ENCODE peak calls at places on chromosomes 16 and 17, in six cellular contexts. One of them, this sample, is unnamed.

GRCh38 chr16:23355106-23355670 is 53.1 kb downstream of the SCNN1B start:
- DNase-seq in omental fat pad: no peak
- DNase-seq in progenitor cell of endocrine pancreas: no peak
- DNase-seq in retinal pigment epithelial cell: no peak
- DNase-seq in CD8-positive, alpha-beta T cell: no peak
- DNase-seq in K562: no peak
- DNase-seq in this sample: no peak

GRCh38 chr16:67648088-67648763 is 3.3 kb downstream of the CARMIL2 start:
- DNase-seq in CD8-positive, alpha-beta T cell: no peak
- DNase-seq in K562: no peak
- DNase-seq in progenitor cell of endocrine pancreas: no peak
- DNase-seq in omental fat pad: no peak
- DNase-seq in retinal pigment epithelial cell: no peak
- DNase-seq in this sample: no peak

GRCh38 chr16:72673118-72673517 is 374.8 kb downstream of the ZFHX3 start:
- DNase-seq in CD8-positive, alpha-beta T cell: no peak
- DNase-seq in retinal pigment epithelial cell: no peak
- DNase-seq in K562: no peak
- DNase-seq in progenitor cell of endocrine pancreas: no peak
- DNase-seq in omental fat pad: no peak
- DNase-seq in this sample: no peak

GRCh38 chr17:79845601-79845949 is 6.3 kb upstream of the CBX4 start:
- DNase-seq in omental fat pad: no peak
- DNase-seq in retinal pigment epithelial cell: no peak
- DNase-seq in CD8-positive, alpha-beta T cell: no peak
- DNase-seq in K562: peak; percentile 88
- DNase-seq in progenitor cell of endocrine pancreas: no peak
- DNase-seq in this sample: no peak

GRCh38 chr16:50627419-50627818 is 53.7 kb downstream of the SNX20 start:
- DNase-seq in K562: peak; percentile 14
- DNase-seq in retinal pigment epithelial cell: no peak
- DNase-seq in omental fat pad: no peak
- DNase-seq in progenitor cell of endocrine pancreas: no peak
- DNase-seq in CD8-positive, alpha-beta T cell: peak; percentile 65
- DNase-seq in this sample: no peak

GRCh38 chr17:48825446-48826381 is 5.1 kb upstream of the CALCOCO2 start:
- DNase-seq in CD8-positive, alpha-beta T cell: no peak
- DNase-seq in omental fat pad: no peak
- DNase-seq in retinal pigment epithelial cell: no peak
- DNase-seq in K562: peak; percentile 71
- DNase-seq in progenitor cell of endocrine pancreas: no peak
- DNase-seq in this sample: no peak

GRCh38 chr17:18962494-18962815 is 10.5 kb downstream of the SLC5A10 start:
- DNase-seq in CD8-positive, alpha-beta T cell: no peak
- DNase-seq in retinal pigment epithelial cell: no peak
- DNase-seq in omental fat pad: no peak
- DNase-seq in K562: no peak
- DNase-seq in progenitor cell of endocrine pancreas: no peak
- DNase-seq in this sample: no peak

GRCh38 chr17:78734841-78735641 is 47.0 kb downstream of the CYTH1 start:
- DNase-seq in K562: peak; percentile 33
- DNase-seq in retinal pigment epithelial cell: no peak
- DNase-seq in CD8-positive, alpha-beta T cell: no peak
- DNase-seq in omental fat pad: no peak
- DNase-seq in progenitor cell of endocrine pancreas: no peak
- DNase-seq in this sample: no peak

GRCh38 chr17:3004150-3004801 is 59.1 kb downstream of the OR1D5 start:
- DNase-seq in K562: no peak
- DNase-seq in CD8-positive, alpha-beta T cell: peak; percentile 75
- DNase-seq in retinal pigment epithelial cell: peak; percentile 98
- DNase-seq in omental fat pad: peak; percentile 100
- DNase-seq in progenitor cell of endocrine pancreas: no peak
- DNase-seq in this sample: peak; percentile 41

GRCh38 chr17:75757086-75757681 is 7.8 kb downstream of the GALK1 start:
- DNase-seq in retinal pigment epithelial cell: no peak
- DNase-seq in CD8-positive, alpha-beta T cell: no peak
- DNase-seq in K562: no peak
- DNase-seq in progenitor cell of endocrine pancreas: no peak
- DNase-seq in omental fat pad: no peak
- DNase-seq in this sample: no peak

GRCh38 chr16:6095414-6095813 is 997.8 kb upstream of the EEF2KMT start:
- DNase-seq in K562: no peak
- DNase-seq in CD8-positive, alpha-beta T cell: no peak
- DNase-seq in progenitor cell of endocrine pancreas: no peak
- DNase-seq in omental fat pad: no peak
- DNase-seq in retinal pigment epithelial cell: no peak
- DNase-seq in this sample: no peak

GRCh38 chr16:74999208-74999682 is 421 bp downstream of the ZNRF1 start:
- DNase-seq in CD8-positive, alpha-beta T cell: no peak
- DNase-seq in progenitor cell of endocrine pancreas: peak; percentile 20
- DNase-seq in retinal pigment epithelial cell: no peak
- DNase-seq in omental fat pad: no peak
- DNase-seq in K562: peak; percentile 66
- DNase-seq in this sample: peak; percentile 30

GRCh38 chr16:49827806-49828428 is 28.0 kb downstream of the ZNF423 start:
- DNase-seq in retinal pigment epithelial cell: no peak
- DNase-seq in omental fat pad: no peak
- DNase-seq in CD8-positive, alpha-beta T cell: no peak
- DNase-seq in progenitor cell of endocrine pancreas: no peak
- DNase-seq in K562: no peak
- DNase-seq in this sample: no peak

GRCh38 chr17:53462393-53462811 is 360.3 kb upstream of the KIF2B start:
- DNase-seq in retinal pigment epithelial cell: no peak
- DNase-seq in CD8-positive, alpha-beta T cell: no peak
- DNase-seq in omental fat pad: no peak
- DNase-seq in progenitor cell of endocrine pancreas: no peak
- DNase-seq in K562: no peak
- DNase-seq in this sample: no peak

GRCh38 chr17:73068322-73069153 is 23.9 kb downstream of the SLC39A11 start:
- DNase-seq in K562: no peak
- DNase-seq in progenitor cell of endocrine pancreas: no peak
- DNase-seq in omental fat pad: no peak
- DNase-seq in CD8-positive, alpha-beta T cell: no peak
- DNase-seq in retinal pigment epithelial cell: peak; percentile 69
- DNase-seq in this sample: no peak

GRCh38 chr17:82913304-82914043 is 73.7 kb upstream of the ZNF750 start:
- DNase-seq in CD8-positive, alpha-beta T cell: no peak
- DNase-seq in K562: peak; percentile 16
- DNase-seq in omental fat pad: no peak
- DNase-seq in progenitor cell of endocrine pancreas: no peak
- DNase-seq in retinal pigment epithelial cell: no peak
- DNase-seq in this sample: no peak
- TF ChIP-seq CTCF in CD8-positive, alpha-beta T cell: no peak
- TF ChIP-seq CTCF in K562: peak; percentile 73
- TF ChIP-seq CTCF in omental fat pad: no peak
- TF ChIP-seq CTCF in progenitor cell of endocrine pancreas: peak; percentile 43
- TF ChIP-seq CTCF in retinal pigment epithelial cell: peak; percentile 45
- TF ChIP-seq CTCF in this sample: no peak

GRCh38 chr17:11880714-11881113 is 116.6 kb downstream of the ZNF18 start:
- DNase-seq in retinal pigment epithelial cell: no peak
- DNase-seq in K562: peak; percentile 42
- DNase-seq in CD8-positive, alpha-beta T cell: no peak
- DNase-seq in omental fat pad: no peak
- DNase-seq in progenitor cell of endocrine pancreas: no peak
- DNase-seq in this sample: no peak
- TF ChIP-seq CTCF in retinal pigment epithelial cell: no peak
- TF ChIP-seq CTCF in K562: peak; percentile 30
- TF ChIP-seq CTCF in CD8-positive, alpha-beta T cell: no peak
- TF ChIP-seq CTCF in omental fat pad: no peak
- TF ChIP-seq CTCF in progenitor cell of endocrine pancreas: peak; percentile 52
- TF ChIP-seq CTCF in this sample: no peak

GRCh38 chr16:4293822-4294457 is 21.1 kb upstream of the TFAP4 start:
- DNase-seq in K562: no peak
- DNase-seq in CD8-positive, alpha-beta T cell: no peak
- DNase-seq in omental fat pad: no peak
- DNase-seq in retinal pigment epithelial cell: no peak
- DNase-seq in progenitor cell of endocrine pancreas: peak; percentile 37
- DNase-seq in this sample: no peak

GRCh38 chr16:4293181-4293716 is 20.4 kb upstream of the TFAP4 start:
- DNase-seq in progenitor cell of endocrine pancreas: no peak
- DNase-seq in retinal pigment epithelial cell: no peak
- DNase-seq in K562: no peak
- DNase-seq in omental fat pad: no peak
- DNase-seq in CD8-positive, alpha-beta T cell: no peak
- DNase-seq in this sample: no peak

GRCh38 chr16:4291699-4292098 is 18.9 kb upstream of the TFAP4 start:
- DNase-seq in K562: no peak
- DNase-seq in progenitor cell of endocrine pancreas: no peak
- DNase-seq in retinal pigment epithelial cell: no peak
- DNase-seq in omental fat pad: no peak
- DNase-seq in CD8-positive, alpha-beta T cell: no peak
- DNase-seq in this sample: no peak

GRCh38 chr16:4288148-4288921 is 15.5 kb upstream of the TFAP4 start:
- DNase-seq in progenitor cell of endocrine pancreas: peak; percentile 74
- DNase-seq in CD8-positive, alpha-beta T cell: peak; percentile 82
- DNase-seq in omental fat pad: no peak
- DNase-seq in retinal pigment epithelial cell: no peak
- DNase-seq in K562: peak; percentile 88
- DNase-seq in this sample: peak; percentile 77

DNA sequence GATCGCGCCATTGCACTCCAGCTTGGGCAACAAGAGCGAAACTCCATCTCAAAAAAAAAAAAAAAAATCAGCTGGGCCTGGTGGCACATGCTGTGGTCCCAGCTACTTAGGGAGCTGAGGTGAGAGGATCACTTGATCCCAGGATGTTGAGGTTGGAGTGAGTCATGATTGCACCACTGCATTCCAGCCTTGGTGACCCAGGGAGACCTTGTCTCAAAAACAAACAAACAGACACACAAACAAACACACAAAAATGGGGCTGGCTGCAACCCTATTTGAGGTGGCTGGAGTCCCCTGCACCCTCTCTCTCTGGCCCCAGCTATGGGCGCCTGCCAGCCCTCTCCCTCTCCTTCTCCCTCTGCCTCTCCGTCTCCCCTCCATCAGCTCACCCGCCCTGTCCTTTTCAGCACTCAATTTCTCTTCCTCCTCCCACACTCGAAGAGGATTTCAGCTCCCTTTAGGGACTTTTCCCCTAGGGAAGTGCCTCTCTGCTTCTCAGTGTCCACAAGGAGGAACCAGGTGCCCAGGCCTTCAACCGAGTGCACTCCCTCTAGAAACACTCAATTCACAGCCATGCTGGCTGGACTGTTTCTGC is 17.5 kb upstream of the TFAP4 start:
- DNase-seq in K562: no peak
- DNase-seq in omental fat pad: no peak
- DNase-seq in progenitor cell of endocrine pancreas: no peak
- DNase-seq in retinal pigment epithelial cell: no peak
- DNase-seq in CD8-positive, alpha-beta T cell: no peak
- DNase-seq in this sample: no peak
- TF ChIP-seq CTCF in K562: peak; percentile 31
- TF ChIP-seq CTCF in omental fat pad: no peak
- TF ChIP-seq CTCF in progenitor cell of endocrine pancreas: no peak
- TF ChIP-seq CTCF in retinal pigment epithelial cell: peak; percentile 48
- TF ChIP-seq CTCF in CD8-positive, alpha-beta T cell: no peak
- TF ChIP-seq CTCF in this sample: no peak

GRCh38 chr17:35433075-35433894 is 985 bp upstream of the SLFN12 start:
- DNase-seq in retinal pigment epithelial cell: peak; percentile 98
- DNase-seq in K562: peak; percentile 72
- DNase-seq in CD8-positive, alpha-beta T cell: peak; percentile 67
- DNase-seq in progenitor cell of endocrine pancreas: peak; percentile 13
- DNase-seq in omental fat pad: peak; percentile 62
- DNase-seq in this sample: peak; percentile 47
- TF ChIP-seq CTCF in retinal pigment epithelial cell: peak; percentile 43
- TF ChIP-seq CTCF in K562: no peak
- TF ChIP-seq CTCF in CD8-positive, alpha-beta T cell: no peak
- TF ChIP-seq CTCF in progenitor cell of endocrine pancreas: no peak
- TF ChIP-seq CTCF in omental fat pad: no peak
- TF ChIP-seq CTCF in this sample: no peak

GRCh38 chr17:50176559-50177471 is 11.0 kb downstream of the SGCA start:
- DNase-seq in progenitor cell of endocrine pancreas: no peak
- DNase-seq in CD8-positive, alpha-beta T cell: no peak
- DNase-seq in retinal pigment epithelial cell: no peak
- DNase-seq in K562: no peak
- DNase-seq in omental fat pad: no peak
- DNase-seq in this sample: no peak
- TF ChIP-seq CTCF in progenitor cell of endocrine pancreas: no peak
- TF ChIP-seq CTCF in CD8-positive, alpha-beta T cell: no peak
- TF ChIP-seq CTCF in retinal pigment epithelial cell: peak; percentile 29
- TF ChIP-seq CTCF in K562: no peak
- TF ChIP-seq CTCF in omental fat pad: no peak
- TF ChIP-seq CTCF in this sample: no peak

GRCh38 chr17:50586421-50587247 is 26.1 kb downstream of the CACNA1G start:
- DNase-seq in retinal pigment epithelial cell: no peak
- DNase-seq in omental fat pad: no peak
- DNase-seq in CD8-positive, alpha-beta T cell: no peak
- DNase-seq in progenitor cell of endocrine pancreas: no peak
- DNase-seq in K562: no peak
- DNase-seq in this sample: no peak
- TF ChIP-seq CTCF in retinal pigment epithelial cell: no peak
- TF ChIP-seq CTCF in omental fat pad: no peak
- TF ChIP-seq CTCF in CD8-positive, alpha-beta T cell: no peak
- TF ChIP-seq CTCF in progenitor cell of endocrine pancreas: no peak
- TF ChIP-seq CTCF in K562: no peak
- TF ChIP-seq CTCF in this sample: no peak

GRCh38 chr16:391885-392335 is 5.1 kb upstream of the NME4 start:
- DNase-seq in omental fat pad: no peak
- DNase-seq in retinal pigment epithelial cell: no peak
- DNase-seq in K562: peak; percentile 76
- DNase-seq in progenitor cell of endocrine pancreas: no peak
- DNase-seq in CD8-positive, alpha-beta T cell: peak; percentile 84
- DNase-seq in this sample: peak; percentile 92

GRCh38 chr16:389317-389716 is 7.5 kb upstream of the PGAP6 start:
- DNase-seq in K562: no peak
- DNase-seq in CD8-positive, alpha-beta T cell: no peak
- DNase-seq in retinal pigment epithelial cell: no peak
- DNase-seq in progenitor cell of endocrine pancreas: no peak
- DNase-seq in omental fat pad: no peak
- DNase-seq in this sample: no peak

GRCh38 chr16:381788-382717 is at the start of gene PGAP6:
- DNase-seq in retinal pigment epithelial cell: no peak
- DNase-seq in progenitor cell of endocrine pancreas: no peak
- DNase-seq in CD8-positive, alpha-beta T cell: peak; percentile 50
- DNase-seq in omental fat pad: peak; percentile 44
- DNase-seq in K562: peak; percentile 67
- DNase-seq in this sample: peak; percentile 55

GRCh38 chr16:383326-384020 is 1.7 kb upstream of the PGAP6 start:
- DNase-seq in progenitor cell of endocrine pancreas: no peak
- DNase-seq in K562: no peak
- DNase-seq in CD8-positive, alpha-beta T cell: peak; percentile 63
- DNase-seq in omental fat pad: no peak
- DNase-seq in retinal pigment epithelial cell: no peak
- DNase-seq in this sample: peak; percentile 51

DNA sequence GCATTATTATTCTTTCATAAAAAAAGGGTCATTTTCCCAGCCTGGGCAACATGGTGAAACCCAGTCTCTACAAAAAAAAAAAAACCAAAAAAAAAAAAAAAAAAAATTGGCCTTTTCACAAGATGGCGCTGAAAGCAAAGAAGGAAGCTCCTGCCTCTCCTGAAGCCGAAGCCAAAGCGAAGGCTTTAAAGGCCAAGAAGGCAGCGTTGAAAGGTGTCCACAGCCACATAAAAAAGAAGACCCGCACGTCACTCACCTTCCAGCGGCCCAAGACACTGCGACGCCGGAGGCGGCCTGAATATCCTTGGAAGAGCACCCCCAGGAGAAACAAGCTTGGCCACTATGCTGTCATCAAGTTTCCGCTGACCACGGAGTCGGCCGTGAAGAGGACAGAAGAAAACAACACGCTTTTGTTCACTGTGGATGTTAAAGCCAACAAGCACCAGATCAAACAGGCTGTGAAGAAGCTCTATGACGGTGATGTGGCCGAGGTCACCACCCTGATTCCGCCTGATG is 4.9 kb upstream of the PGAP6 start:
- DNase-seq in progenitor cell of endocrine pancreas: no peak
- DNase-seq in CD8-positive, alpha-beta T cell: no peak
- DNase-seq in omental fat pad: no peak
- DNase-seq in K562: peak; percentile 57
- DNase-seq in retinal pigment epithelial cell: no peak
- DNase-seq in this sample: no peak
- TF ChIP-seq CTCF in progenitor cell of endocrine pancreas: no peak
- TF ChIP-seq CTCF in CD8-positive, alpha-beta T cell: no peak
- TF ChIP-seq CTCF in omental fat pad: no peak
- TF ChIP-seq CTCF in K562: peak; percentile 20
- TF ChIP-seq CTCF in retinal pigment epithelial cell: no peak
- TF ChIP-seq CTCF in this sample: no peak

This sample was measured in natural killer cell.